ENCODE peak calls at places on chromosome 16, in seven cellular contexts. C is HCT116, G is K562, M is GM12878, N is SK-N-SH, S is H1, J is HepG2. R is an unnamed sample.

GRCh38 chr16:68707341-68708152 is 29.5 kb upstream of the CDH1 start:
- DNase-seq in C (peak; percentile 64), G (peak; percentile 56), M (no peak), N (no peak), S (peak; percentile 70), J (peak; percentile 81), R (no peak)

GRCh38 chr16:15973460-15973859 is 24.0 kb downstream of the ABCC1 start:
- DNase-seq in C (no peak), G (no peak), M (no peak), N (no peak), S (no peak), J (no peak), R (no peak)

GRCh38 chr16:53841884-53842283 is 137.9 kb downstream of the FTO start:
- DNase-seq in C (no peak), G (no peak), M (no peak), N (no peak), S (no peak), J (no peak), R (no peak)

GRCh38 chr16:67544329-67544841 is 15.8 kb downstream of the RIPOR1 start:
- DNase-seq in C (no peak), G (no peak), M (no peak), N (peak; percentile 37), S (no peak), J (no peak), R (no peak)

GRCh38 chr16:88941933-88942909 is 34.8 kb downstream of the CBFA2T3 start:
- DNase-seq in C (peak; percentile 36), G (no peak), M (no peak), N (peak; percentile 95), S (peak; percentile 83), J (no peak), R (no peak)

GRCh38 chr16:79645701-79646100 is 45.2 kb upstream of the MAF start:
- DNase-seq in C (no peak), G (no peak), M (no peak), N (no peak), S (no peak), J (no peak), R (no peak)

GRCh38 chr16:83433201-83433600 is 374.6 kb upstream of the HSBP1 start:
- DNase-seq in C (no peak), G (no peak), M (no peak), N (no peak), S (no peak), J (no peak), R (no peak)

GRCh38 chr16:11621539-11621919 is 34.8 kb upstream of the LITAF start:
- DNase-seq in C (no peak), G (no peak), M (no peak), N (no peak), S (no peak), J (no peak), R (no peak)

GRCh38 chr16:525520-526180 is 1.9 kb upstream of the CAPN15 start:
- DNase-seq in C (peak; percentile 57), G (peak; percentile 41), M (peak; percentile 62), N (no peak), S (no peak), J (no peak), R (peak; percentile 71)

GRCh38 chr16:13110124-13110796 is 208.9 kb downstream of the SHISA9 start:
- DNase-seq in C (no peak), G (no peak), M (no peak), N (no peak), S (no peak), J (peak; percentile 99), R (no peak)

GRCh38 chr16:21159281-21159951 is 942 bp downstream of the LDAF1 start:
- DNase-seq in C (no peak), G (peak; percentile 41), M (no peak), N (peak; percentile 28), S (peak; percentile 76), J (no peak), R (peak; percentile 32)

GRCh38 chr16:1363501-1364041 is 11.8 kb downstream of the GNPTG start:
- DNase-seq in C (peak; percentile 23), G (peak; percentile 83), M (no peak), N (peak; percentile 88), S (peak; percentile 88), J (peak; percentile 30), R (peak; percentile 41)

GRCh38 chr16:23134274-23134673 is 15.0 kb downstream of the USP31 start:
- DNase-seq in C (no peak), G (peak; percentile 20), M (no peak), N (peak; percentile 52), S (no peak), J (peak; percentile 75), R (peak; percentile 99)

DNA sequence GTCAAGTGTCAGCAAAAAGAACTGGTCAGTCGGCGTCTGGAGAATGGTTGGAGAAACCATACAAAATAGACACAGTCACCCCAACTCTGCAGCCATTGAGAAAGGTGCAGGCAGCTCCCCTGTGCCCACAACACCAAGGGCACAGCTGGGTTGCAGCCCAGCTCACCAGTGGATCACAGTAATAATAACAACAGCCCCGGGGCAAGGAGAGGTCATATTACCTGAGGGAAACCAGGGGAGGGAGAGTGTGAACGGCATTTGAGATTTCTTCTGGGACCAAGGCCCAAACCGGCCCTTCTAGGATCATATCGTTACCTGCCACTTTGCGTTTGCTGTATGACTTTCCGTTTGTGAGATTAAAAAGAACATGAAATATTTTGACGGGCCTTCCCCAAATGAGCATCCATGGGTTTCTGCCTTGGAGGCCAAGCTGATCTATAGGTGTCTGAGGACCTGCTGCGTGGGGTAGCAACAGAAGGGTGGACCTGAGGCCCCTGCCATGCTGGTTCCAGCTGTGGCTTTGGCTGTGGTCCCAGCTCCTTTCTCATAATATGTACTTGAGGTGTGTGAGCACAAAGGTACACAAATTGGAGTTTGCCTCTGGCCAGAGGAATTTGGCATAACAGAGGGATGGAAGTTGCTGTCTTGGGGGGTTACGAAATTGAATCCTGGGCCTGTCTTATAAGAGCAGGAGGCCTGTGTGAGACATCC is 154.6 kb downstream of the CMIP start:
- DNase-seq in C (no peak), G (no peak), M (no peak), N (no peak), S (no peak), J (peak; percentile 20), R (no peak)
- TF ChIP-seq MAX in C (no peak), G (no peak), M (no peak), N (no peak), S (no peak), J (no peak), R (no peak)

GRCh38 chr16:54930034-54930938 is at the start of gene IRX5:
- DNase-seq in C (peak; percentile 63), G (peak; percentile 81), M (no peak), N (peak; percentile 92), S (peak; percentile 84), J (no peak), R (peak; percentile 89)

GRCh38 chr16:54928016-54928356 is 2.7 kb upstream of the IRX5 start:
- DNase-seq in C (no peak), G (no peak), M (no peak), N (no peak), S (no peak), J (no peak), R (peak; percentile 42)

GRCh38 chr16:54927125-54928015 is 3.3 kb upstream of the IRX5 start:
- DNase-seq in C (no peak), G (no peak), M (no peak), N (no peak), S (no peak), J (no peak), R (no peak)

GRCh38 chr16:54929090-54930033 is 1.3 kb upstream of the IRX5 start:
- DNase-seq in C (peak; percentile 87), G (peak; percentile 95), M (peak; percentile 60), N (peak; percentile 92), S (peak; percentile 100), J (no peak), R (peak; percentile 98)

DNA sequence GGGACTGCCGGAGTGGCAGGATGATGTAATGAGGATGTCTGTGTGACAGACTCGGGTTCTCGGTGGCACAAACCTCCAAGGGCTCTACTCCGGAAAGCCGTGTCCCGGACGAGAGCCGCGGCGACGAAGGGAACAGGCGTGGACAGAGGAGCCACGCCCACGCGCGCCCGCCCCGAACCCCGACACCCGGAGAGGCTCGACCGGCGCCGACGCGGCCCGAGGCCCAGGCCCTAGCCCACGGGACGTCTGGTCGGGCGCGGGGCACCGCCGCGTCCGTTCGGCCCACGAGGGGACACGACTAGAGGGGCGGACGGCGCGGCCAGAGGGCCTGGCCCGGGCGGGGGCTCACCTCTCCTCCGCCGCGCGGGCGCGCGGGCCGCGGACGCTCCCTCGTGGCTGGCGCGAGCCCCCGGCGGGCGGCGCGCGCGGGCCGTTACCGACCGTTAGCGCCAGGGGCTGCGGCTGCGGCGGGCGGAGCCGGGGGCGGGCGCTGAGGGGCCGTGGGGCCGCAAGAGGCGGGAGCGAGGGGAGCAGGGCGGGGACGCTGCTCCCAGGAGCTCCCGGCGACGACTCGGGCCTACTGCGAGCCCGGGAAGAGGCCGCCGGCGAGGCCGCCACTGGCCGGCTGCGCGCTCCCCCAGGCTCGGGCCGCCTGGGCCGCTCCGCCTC is 2.1 kb upstream of the IRX5 start:
- DNase-seq in C (no peak), G (peak; percentile 73), M (no peak), N (peak; percentile 80), S (peak; percentile 55), J (no peak), R (peak; percentile 24)
- H2AFZ ChIP-seq in C (no peak overlapping the region), G (peak overlapping the region; percentile 93), M (peak overlapping the region; percentile 72), N (no peak overlapping the region), S (no peak overlapping the region), J (no peak overlapping the region), R (peak overlapping the region; percentile 84)

DNA sequence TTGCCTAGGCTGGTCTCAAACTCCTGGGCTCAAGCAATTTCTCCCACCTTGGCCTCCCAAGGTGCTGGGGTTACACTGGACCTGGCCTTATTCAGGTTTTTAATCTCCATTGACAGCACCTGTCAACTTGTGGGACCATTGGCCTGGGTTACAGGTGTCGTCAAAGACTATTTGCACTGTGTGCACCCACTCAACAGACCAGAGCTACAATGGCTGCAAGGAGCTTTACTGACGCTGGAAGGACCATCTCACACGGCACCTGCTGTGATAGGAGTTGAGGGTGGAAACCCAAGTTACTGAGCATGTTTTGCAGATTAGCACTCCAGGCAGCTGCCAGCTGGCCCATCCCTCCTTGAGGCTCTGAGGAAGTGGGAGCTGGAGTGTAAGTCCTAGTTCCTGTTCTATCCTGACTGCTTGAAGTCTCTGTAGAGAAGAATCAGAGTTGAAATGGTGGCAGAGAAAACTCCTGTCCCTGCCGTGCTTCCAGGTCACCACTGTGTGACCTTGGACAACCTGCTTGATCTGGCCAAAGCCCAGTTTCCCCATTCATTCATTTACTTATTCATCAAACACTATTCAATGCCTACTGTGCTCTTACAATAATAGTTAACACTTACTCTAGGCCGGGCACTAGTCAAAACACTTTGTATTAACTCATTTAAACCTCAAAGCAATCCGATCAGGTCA is 42.4 kb upstream of the LONP2 start:
- DNase-seq in C (no peak), G (no peak), M (no peak), N (no peak), S (no peak), J (no peak), R (no peak)
- TF ChIP-seq MAX in C (no peak), G (no peak), M (no peak), N (no peak), S (no peak), J (no peak), R (no peak)

GRCh38 chr16:29920690-29921371 is 5.2 kb downstream of the KCTD13 start:
- DNase-seq in C (no peak), G (no peak), M (no peak), N (no peak), S (no peak), J (no peak), R (peak; percentile 42)

GRCh38 chr16:29925173-29925804 is 737 bp downstream of the KCTD13 start:
- DNase-seq in C (no peak), G (no peak), M (no peak), N (no peak), S (no peak), J (no peak), R (peak; percentile 37)

GRCh38 chr16:29922326-29922725 is 3.7 kb downstream of the KCTD13 start:
- DNase-seq in C (no peak), G (no peak), M (no peak), N (no peak), S (no peak), J (no peak), R (no peak)

GRCh38 chr16:29925805-29926674 is at the start of gene KCTD13:
- DNase-seq in C (peak; percentile 48), G (peak; percentile 98), M (peak; percentile 66), N (peak; percentile 99), S (peak; percentile 98), J (peak; percentile 82), R (peak; percentile 91)

GRCh38 chr16:29922986-29923501 is 3.0 kb downstream of the KCTD13 start:
- DNase-seq in C (no peak), G (no peak), M (no peak), N (no peak), S (no peak), J (no peak), R (no peak)
- H2AFZ ChIP-seq in C (no peak overlapping the region), G (no peak overlapping the region), M (no peak overlapping the region), N (no peak overlapping the region), S (no peak overlapping the region), J (no peak overlapping the region), R (no peak overlapping the region)